ENCODE peak calls at places on chromosome 16, in nine cellular contexts. One of them, this sample, is unnamed.

GRCh38 chr16:908526-909155 is 62.1 kb downstream of the LMF1 start:
- DNase-seq in esophagus squamous epithelium: no peak
- DNase-seq in GM12878: no peak
- DNase-seq in tibial nerve: no peak
- DNase-seq in A549: no peak
- DNase-seq in right lobe of liver: no peak
- DNase-seq in endothelial cell of umbilical vein: no peak
- DNase-seq in Peyer's patch: no peak
- DNase-seq in lower leg skin: no peak
- DNase-seq in this sample: no peak

GRCh38 chr16:53154513-53154912 is 99.7 kb downstream of the CHD9 start:
- DNase-seq in A549: no peak
- DNase-seq in right lobe of liver: peak
- DNase-seq in endothelial cell of umbilical vein: no peak
- DNase-seq in Peyer's patch: no peak
- DNase-seq in GM12878: no peak
- DNase-seq in esophagus squamous epithelium: no peak
- DNase-seq in tibial nerve: no peak
- DNase-seq in lower leg skin: peak
- DNase-seq in this sample: no peak

GRCh38 chr16:70685938-70686375 is at the start of gene MTSS2:
- DNase-seq in lower leg skin: peak
- DNase-seq in tibial nerve: peak
- DNase-seq in esophagus squamous epithelium: no peak
- DNase-seq in Peyer's patch: peak
- DNase-seq in right lobe of liver: peak
- DNase-seq in GM12878: no peak
- DNase-seq in endothelial cell of umbilical vein: peak
- DNase-seq in A549: peak
- DNase-seq in this sample: peak

GRCh38 chr16:78665373-78665772 is 565.9 kb downstream of the WWOX start:
- DNase-seq in A549: no peak
- DNase-seq in tibial nerve: no peak
- DNase-seq in esophagus squamous epithelium: no peak
- DNase-seq in GM12878: no peak
- DNase-seq in endothelial cell of umbilical vein: no peak
- DNase-seq in Peyer's patch: no peak
- DNase-seq in lower leg skin: peak
- DNase-seq in right lobe of liver: no peak
- DNase-seq in this sample: no peak

GRCh38 chr16:12095275-12096161 is 119.0 kb downstream of the SNX29 start:
- DNase-seq in right lobe of liver: peak
- DNase-seq in GM12878: no peak
- DNase-seq in tibial nerve: peak
- DNase-seq in endothelial cell of umbilical vein: peak
- DNase-seq in A549: peak
- DNase-seq in Peyer's patch: peak
- DNase-seq in esophagus squamous epithelium: no peak
- DNase-seq in lower leg skin: peak
- DNase-seq in this sample: peak

GRCh38 chr16:85935957-85936760 is 37.2 kb downstream of the IRF8 start:
- DNase-seq in A549: no peak
- DNase-seq in right lobe of liver: no peak
- DNase-seq in Peyer's patch: peak
- DNase-seq in esophagus squamous epithelium: no peak
- DNase-seq in lower leg skin: no peak
- DNase-seq in endothelial cell of umbilical vein: no peak
- DNase-seq in GM12878: peak
- DNase-seq in tibial nerve: no peak
- DNase-seq in this sample: peak

GRCh38 chr16:21274172-21274726 is 3.8 kb downstream of the CRYM start:
- DNase-seq in right lobe of liver: no peak
- DNase-seq in lower leg skin: peak
- DNase-seq in A549: no peak
- DNase-seq in tibial nerve: no peak
- DNase-seq in endothelial cell of umbilical vein: no peak
- DNase-seq in Peyer's patch: no peak
- DNase-seq in GM12878: no peak
- DNase-seq in esophagus squamous epithelium: no peak
- DNase-seq in this sample: no peak

GRCh38 chr16:56869513-56870270 is 4.7 kb downstream of the SLC12A3 start:
- DNase-seq in tibial nerve: no peak
- DNase-seq in lower leg skin: no peak
- DNase-seq in endothelial cell of umbilical vein: no peak
- DNase-seq in GM12878: no peak
- DNase-seq in right lobe of liver: no peak
- DNase-seq in Peyer's patch: peak
- DNase-seq in esophagus squamous epithelium: no peak
- DNase-seq in A549: peak
- DNase-seq in this sample: peak

GRCh38 chr16:22353188-22353919 is 21.1 kb downstream of the CDR2 start:
- DNase-seq in tibial nerve: no peak
- DNase-seq in GM12878: peak
- DNase-seq in endothelial cell of umbilical vein: peak
- DNase-seq in lower leg skin: no peak
- DNase-seq in Peyer's patch: no peak
- DNase-seq in A549: no peak
- DNase-seq in right lobe of liver: no peak
- DNase-seq in esophagus squamous epithelium: no peak
- DNase-seq in this sample: peak

GRCh38 chr16:56861092-56861610 is 3.9 kb upstream of the SLC12A3 start:
- DNase-seq in Peyer's patch: no peak
- DNase-seq in tibial nerve: no peak
- DNase-seq in lower leg skin: no peak
- DNase-seq in A549: no peak
- DNase-seq in endothelial cell of umbilical vein: peak
- DNase-seq in GM12878: no peak
- DNase-seq in right lobe of liver: no peak
- DNase-seq in esophagus squamous epithelium: no peak
- DNase-seq in this sample: no peak

GRCh38 chr16:85202631-85203461 is 90.6 kb upstream of the CIBAR2 start:
- DNase-seq in right lobe of liver: no peak
- DNase-seq in Peyer's patch: peak
- DNase-seq in lower leg skin: peak
- DNase-seq in esophagus squamous epithelium: no peak
- DNase-seq in GM12878: no peak
- DNase-seq in endothelial cell of umbilical vein: no peak
- DNase-seq in tibial nerve: peak
- DNase-seq in A549: no peak
- DNase-seq in this sample: peak

GRCh38 chr16:81528258-81528657 is 83.7 kb downstream of the CMIP start:
- DNase-seq in A549: no peak
- DNase-seq in right lobe of liver: no peak
- DNase-seq in tibial nerve: no peak
- DNase-seq in Peyer's patch: no peak
- DNase-seq in lower leg skin: no peak
- DNase-seq in GM12878: no peak
- DNase-seq in endothelial cell of umbilical vein: no peak
- DNase-seq in esophagus squamous epithelium: no peak
- DNase-seq in this sample: no peak

GRCh38 chr16:55572439-55572838 is 6.0 kb downstream of the CAPNS2 start:
- DNase-seq in lower leg skin: no peak
- DNase-seq in A549: no peak
- DNase-seq in Peyer's patch: no peak
- DNase-seq in tibial nerve: no peak
- DNase-seq in esophagus squamous epithelium: no peak
- DNase-seq in endothelial cell of umbilical vein: no peak
- DNase-seq in GM12878: no peak
- DNase-seq in right lobe of liver: no peak
- DNase-seq in this sample: no peak

GRCh38 chr16:21608647-21609328 is 9.4 kb downstream of the METTL9 start:
- DNase-seq in Peyer's patch: no peak
- DNase-seq in A549: no peak
- DNase-seq in GM12878: no peak
- DNase-seq in tibial nerve: no peak
- DNase-seq in lower leg skin: no peak
- DNase-seq in esophagus squamous epithelium: no peak
- DNase-seq in right lobe of liver: no peak
- DNase-seq in endothelial cell of umbilical vein: no peak
- DNase-seq in this sample: no peak

DNA sequence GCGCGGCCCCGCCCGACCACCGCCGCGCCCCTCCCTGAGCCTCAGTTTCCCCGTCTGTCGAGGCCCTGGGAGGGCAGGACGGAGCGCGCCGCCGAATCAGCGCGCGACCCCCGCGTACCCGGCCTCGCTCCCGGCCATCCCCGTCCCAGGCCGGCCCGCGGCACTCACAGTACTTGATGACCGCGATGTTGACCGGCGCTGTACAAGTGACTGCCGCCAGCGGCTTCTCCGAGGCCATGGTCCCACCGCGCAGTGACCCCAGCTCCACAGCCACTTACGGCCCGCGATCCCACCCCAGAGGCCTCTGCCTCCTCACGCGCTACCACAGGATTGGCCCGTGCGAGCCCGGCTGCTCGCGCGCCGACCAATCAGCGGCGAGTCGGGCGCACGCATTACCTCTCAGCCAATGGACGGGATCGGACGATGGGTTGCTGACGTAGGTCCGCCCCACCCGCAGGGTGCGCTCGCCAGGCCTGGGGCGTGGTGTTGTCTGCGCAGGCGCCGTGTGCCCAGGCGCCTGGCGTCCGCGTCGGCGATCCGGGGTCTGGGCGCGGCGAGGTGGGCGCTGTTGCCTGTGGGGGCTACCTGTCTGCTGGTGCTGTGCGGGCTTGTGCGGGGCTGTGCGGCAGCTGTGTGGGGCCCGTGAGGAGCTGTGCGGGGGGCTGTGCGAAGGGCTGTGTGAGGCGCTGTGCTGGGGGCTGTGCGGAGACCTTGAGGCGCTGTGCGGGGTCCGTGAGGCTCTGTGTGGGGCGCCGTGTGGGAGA is at the start of gene MVD:
- DNase-seq in GM12878: peak
- DNase-seq in A549: peak
- DNase-seq in esophagus squamous epithelium: peak
- DNase-seq in tibial nerve: peak
- DNase-seq in lower leg skin: peak
- DNase-seq in right lobe of liver: peak
- DNase-seq in Peyer's patch: peak
- DNase-seq in endothelial cell of umbilical vein: peak
- DNase-seq in this sample: peak
- TF ChIP-seq POLR2A in GM12878: peak
- TF ChIP-seq POLR2A in A549: peak
- TF ChIP-seq POLR2A in esophagus squamous epithelium: peak
- TF ChIP-seq POLR2A in tibial nerve: peak
- TF ChIP-seq POLR2A in lower leg skin: no peak
- TF ChIP-seq POLR2A in right lobe of liver: peak
- TF ChIP-seq POLR2A in Peyer's patch: peak
- TF ChIP-seq POLR2A in endothelial cell of umbilical vein: peak
- TF ChIP-seq POLR2A in this sample: peak

DNA sequence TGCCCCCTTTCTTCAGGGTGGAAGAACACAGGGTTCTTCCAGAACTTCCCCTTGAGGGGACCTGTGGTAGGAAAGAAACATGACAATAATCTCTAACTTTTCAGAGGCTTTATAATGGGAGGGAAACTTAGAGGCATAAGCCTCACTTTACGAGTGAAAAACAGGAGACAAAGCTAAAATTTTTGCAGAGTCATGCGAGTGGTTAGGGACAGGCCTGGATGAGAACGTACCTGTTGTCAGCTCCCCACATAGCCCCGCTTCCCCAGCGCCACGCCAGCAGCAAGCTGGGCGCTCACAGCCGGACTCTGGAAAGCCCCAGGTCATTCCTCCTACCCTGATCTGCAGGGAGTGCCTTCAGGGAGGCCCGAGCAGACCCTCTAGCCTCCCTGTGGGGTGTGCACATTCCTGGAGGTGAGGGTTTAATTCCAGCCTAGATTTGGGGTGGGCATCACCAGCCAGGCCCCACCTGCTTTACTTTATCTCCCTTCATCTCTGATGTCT is 53.6 kb downstream of the LDHD start:
- DNase-seq in tibial nerve: no peak
- DNase-seq in endothelial cell of umbilical vein: no peak
- DNase-seq in lower leg skin: no peak
- DNase-seq in esophagus squamous epithelium: no peak
- DNase-seq in right lobe of liver: no peak
- DNase-seq in A549: no peak
- DNase-seq in GM12878: no peak
- DNase-seq in Peyer's patch: no peak
- DNase-seq in this sample: no peak
- TF ChIP-seq CTCF in tibial nerve: no peak
- TF ChIP-seq CTCF in endothelial cell of umbilical vein: no peak
- TF ChIP-seq CTCF in lower leg skin: no peak
- TF ChIP-seq CTCF in esophagus squamous epithelium: no peak
- TF ChIP-seq CTCF in right lobe of liver: no peak
- TF ChIP-seq CTCF in A549: no peak
- TF ChIP-seq CTCF in GM12878: no peak
- TF ChIP-seq CTCF in Peyer's patch: no peak
- TF ChIP-seq CTCF in this sample: no peak

DNA sequence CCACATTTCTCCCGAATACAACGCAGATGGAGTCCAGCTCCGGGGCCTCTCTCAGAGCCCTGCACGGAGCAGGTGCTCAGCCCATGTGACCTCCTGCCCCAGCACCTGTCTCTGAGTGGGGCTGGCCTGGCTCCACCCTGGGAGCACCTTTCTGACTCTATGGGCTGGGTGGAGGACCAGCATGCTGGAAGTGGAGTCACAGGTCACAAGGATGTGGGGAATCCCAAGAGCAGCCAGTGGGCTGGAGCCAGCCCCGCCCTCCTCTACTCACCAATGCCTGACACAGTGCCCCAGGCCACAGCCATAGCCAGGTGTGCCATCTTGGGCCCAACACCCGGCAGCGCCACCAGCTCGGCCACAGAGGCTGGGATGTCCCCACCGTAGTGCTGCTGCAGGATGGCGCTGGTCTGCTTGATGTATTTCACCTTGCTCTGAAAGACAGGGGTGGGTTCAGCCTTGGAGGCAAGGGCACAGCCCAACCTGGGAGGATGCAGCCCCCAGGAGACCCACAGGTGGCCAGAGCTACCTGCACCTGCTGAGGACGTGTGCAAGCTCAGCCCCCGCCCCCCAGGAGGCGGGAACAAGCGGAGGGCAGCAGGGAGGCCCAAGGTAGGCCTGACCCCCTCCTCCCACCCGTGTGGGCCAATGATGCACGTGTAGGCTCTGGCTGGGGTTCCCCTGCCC is 4.2 kb downstream of the NTHL1 start:
- DNase-seq in esophagus squamous epithelium: no peak
- DNase-seq in A549: no peak
- DNase-seq in GM12878: no peak
- DNase-seq in Peyer's patch: no peak
- DNase-seq in endothelial cell of umbilical vein: no peak
- DNase-seq in tibial nerve: no peak
- DNase-seq in lower leg skin: no peak
- DNase-seq in right lobe of liver: no peak
- DNase-seq in this sample: peak
- H3K4me3 ChIP-seq in esophagus squamous epithelium: no peak
- H3K4me3 ChIP-seq in A549: no peak
- H3K4me3 ChIP-seq in GM12878: no peak
- H3K4me3 ChIP-seq in Peyer's patch: no peak
- H3K4me3 ChIP-seq in endothelial cell of umbilical vein: no peak
- H3K4me3 ChIP-seq in tibial nerve: no peak
- H3K4me3 ChIP-seq in lower leg skin: no peak
- H3K4me3 ChIP-seq in right lobe of liver: no peak
- H3K4me3 ChIP-seq in this sample: no peak

DNA sequence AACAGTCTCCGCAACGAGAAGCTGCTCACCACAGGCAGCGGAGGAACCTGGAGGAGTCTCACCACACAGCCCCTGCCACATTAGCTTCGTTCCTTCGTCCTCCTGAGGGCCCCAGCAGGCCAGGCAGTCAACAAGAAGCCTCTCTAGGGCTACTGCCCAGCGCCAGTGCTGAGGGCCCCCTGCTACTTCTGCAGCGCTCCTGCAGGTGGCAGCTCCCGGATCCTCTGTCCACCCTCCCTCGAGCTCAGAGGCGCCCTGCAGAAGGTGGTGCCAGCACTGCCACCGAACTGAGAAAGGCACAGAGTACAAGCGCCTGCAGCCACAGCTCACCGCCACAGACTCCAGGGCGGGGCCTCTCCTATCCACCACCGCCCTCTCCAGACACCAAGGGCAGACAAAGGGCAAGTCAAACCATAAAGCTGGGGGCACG is 27.3 kb downstream of the KDM8 start:
- DNase-seq in lower leg skin: no peak
- DNase-seq in tibial nerve: no peak
- DNase-seq in A549: no peak
- DNase-seq in Peyer's patch: peak
- DNase-seq in endothelial cell of umbilical vein: no peak
- DNase-seq in GM12878: no peak
- DNase-seq in right lobe of liver: no peak
- DNase-seq in esophagus squamous epithelium: no peak
- DNase-seq in this sample: peak
- TF ChIP-seq POLR2A in lower leg skin: no peak
- TF ChIP-seq POLR2A in tibial nerve: no peak
- TF ChIP-seq POLR2A in A549: no peak
- TF ChIP-seq POLR2A in Peyer's patch: peak
- TF ChIP-seq POLR2A in endothelial cell of umbilical vein: no peak
- TF ChIP-seq POLR2A in GM12878: no peak
- TF ChIP-seq POLR2A in right lobe of liver: no peak
- TF ChIP-seq POLR2A in esophagus squamous epithelium: no peak
- TF ChIP-seq POLR2A in this sample: peak

This sample was measured in transverse colon.